ENCODE peak calls at places on chromosomes 13 and 19, in eight cellular contexts. One of them, this sample, is unnamed.

GRCh38 chr13:83265279-83265678 is 617.0 kb downstream of the SLITRK1 start:
- DNase-seq in IMR-90: no peak
- DNase-seq in colonic mucosa: no peak
- DNase-seq in breast epithelium: no peak
- DNase-seq in pancreas: no peak
- DNase-seq in heart left ventricle: no peak
- DNase-seq in naive thymus-derived CD4-positive, alpha-beta T cell: no peak
- DNase-seq in Peyer's patch: no peak
- DNase-seq in this sample: no peak

GRCh38 chr13:100625447-100625846 is 36.9 kb upstream of the GGACT start:
- DNase-seq in IMR-90: no peak
- DNase-seq in colonic mucosa: no peak
- DNase-seq in breast epithelium: no peak
- DNase-seq in pancreas: no peak
- DNase-seq in heart left ventricle: no peak
- DNase-seq in naive thymus-derived CD4-positive, alpha-beta T cell: no peak
- DNase-seq in Peyer's patch: no peak
- DNase-seq in this sample: no peak

GRCh38 chr19:7883796-7884570 is 4.3 kb upstream of the LRRC8E start:
- DNase-seq in IMR-90: peak; percentile 33
- DNase-seq in colonic mucosa: no peak
- DNase-seq in breast epithelium: no peak
- DNase-seq in pancreas: no peak
- DNase-seq in heart left ventricle: no peak
- DNase-seq in naive thymus-derived CD4-positive, alpha-beta T cell: no peak
- DNase-seq in Peyer's patch: no peak
- DNase-seq in this sample: no peak

GRCh38 chr19:6481541-6482342 is at the start of gene DENND1C:
- DNase-seq in IMR-90: no peak
- DNase-seq in colonic mucosa: no peak
- DNase-seq in breast epithelium: no peak
- DNase-seq in pancreas: no peak
- DNase-seq in heart left ventricle: peak; percentile 41
- DNase-seq in naive thymus-derived CD4-positive, alpha-beta T cell: peak; percentile 67
- DNase-seq in Peyer's patch: peak; percentile 85
- DNase-seq in this sample: peak; percentile 27

GRCh38 chr19:1105217-1105872 is 1.6 kb downstream of the GPX4 start:
- DNase-seq in IMR-90: peak; percentile 35
- DNase-seq in colonic mucosa: peak; percentile 54
- DNase-seq in breast epithelium: no peak
- DNase-seq in pancreas: peak; percentile 62
- DNase-seq in heart left ventricle: no peak
- DNase-seq in naive thymus-derived CD4-positive, alpha-beta T cell: no peak
- DNase-seq in Peyer's patch: no peak
- DNase-seq in this sample: no peak

GRCh38 chr13:34545461-34545860 is 396.6 kb upstream of the NBEA start:
- DNase-seq in IMR-90: no peak
- DNase-seq in colonic mucosa: no peak
- DNase-seq in breast epithelium: no peak
- DNase-seq in pancreas: no peak
- DNase-seq in heart left ventricle: no peak
- DNase-seq in naive thymus-derived CD4-positive, alpha-beta T cell: no peak
- DNase-seq in Peyer's patch: no peak
- DNase-seq in this sample: no peak

GRCh38 chr13:104140557-104140956 is 1074.3 kb upstream of the SLC10A2 start:
- DNase-seq in IMR-90: no peak
- DNase-seq in colonic mucosa: no peak
- DNase-seq in breast epithelium: no peak
- DNase-seq in pancreas: no peak
- DNase-seq in heart left ventricle: no peak
- DNase-seq in naive thymus-derived CD4-positive, alpha-beta T cell: no peak
- DNase-seq in Peyer's patch: no peak
- DNase-seq in this sample: no peak

GRCh38 chr19:1154731-1155351 is 19.2 kb downstream of the SBNO2 start:
- DNase-seq in IMR-90: peak; percentile 86
- DNase-seq in colonic mucosa: peak; percentile 82
- DNase-seq in breast epithelium: peak; percentile 84
- DNase-seq in pancreas: peak; percentile 66
- DNase-seq in heart left ventricle: peak; percentile 90
- DNase-seq in naive thymus-derived CD4-positive, alpha-beta T cell: no peak
- DNase-seq in Peyer's patch: peak; percentile 34
- DNase-seq in this sample: no peak

GRCh38 chr19:11868188-11868587 is 19.4 kb upstream of the ZNF69 start:
- DNase-seq in IMR-90: no peak
- DNase-seq in colonic mucosa: no peak
- DNase-seq in breast epithelium: no peak
- DNase-seq in pancreas: no peak
- DNase-seq in heart left ventricle: no peak
- DNase-seq in naive thymus-derived CD4-positive, alpha-beta T cell: no peak
- DNase-seq in Peyer's patch: no peak
- DNase-seq in this sample: no peak

GRCh38 chr19:6916952-6917351 is 29.6 kb downstream of the ADGRE1 start:
- DNase-seq in IMR-90: no peak
- DNase-seq in colonic mucosa: no peak
- DNase-seq in breast epithelium: no peak
- DNase-seq in pancreas: no peak
- DNase-seq in heart left ventricle: no peak
- DNase-seq in naive thymus-derived CD4-positive, alpha-beta T cell: no peak
- DNase-seq in Peyer's patch: no peak
- DNase-seq in this sample: no peak

GRCh38 chr13:79812070-79812850 is 331.3 kb downstream of the NDFIP2 start:
- DNase-seq in IMR-90: no peak
- DNase-seq in colonic mucosa: no peak
- DNase-seq in breast epithelium: no peak
- DNase-seq in pancreas: no peak
- DNase-seq in heart left ventricle: no peak
- DNase-seq in naive thymus-derived CD4-positive, alpha-beta T cell: no peak
- DNase-seq in Peyer's patch: no peak
- DNase-seq in this sample: no peak
- H3K27ac ChIP-seq in IMR-90: no peak overlapping the region
- H3K27ac ChIP-seq in colonic mucosa: no peak overlapping the region
- H3K27ac ChIP-seq in breast epithelium: no peak overlapping the region
- H3K27ac ChIP-seq in pancreas: no peak overlapping the region
- H3K27ac ChIP-seq in heart left ventricle: peak overlapping the region; percentile 63
- H3K27ac ChIP-seq in naive thymus-derived CD4-positive, alpha-beta T cell: no peak overlapping the region
- H3K27ac ChIP-seq in Peyer's patch: no peak overlapping the region
- H3K27ac ChIP-seq in this sample: no peak overlapping the region

GRCh38 chr13:111115051-111115840 is at the start of gene ARHGEF7:
- DNase-seq in IMR-90: no peak
- DNase-seq in colonic mucosa: no peak
- DNase-seq in breast epithelium: no peak
- DNase-seq in pancreas: no peak
- DNase-seq in heart left ventricle: no peak
- DNase-seq in naive thymus-derived CD4-positive, alpha-beta T cell: peak; percentile 16
- DNase-seq in Peyer's patch: no peak
- DNase-seq in this sample: no peak
- H3K27ac ChIP-seq in IMR-90: peak within 1 kb of the TSS; percentile 27
- H3K27ac ChIP-seq in colonic mucosa: no peak within 1 kb of the TSS
- H3K27ac ChIP-seq in breast epithelium: peak within 1 kb of the TSS; percentile 71
- H3K27ac ChIP-seq in pancreas: no peak within 1 kb of the TSS
- H3K27ac ChIP-seq in heart left ventricle: peak within 1 kb of the TSS; percentile 67
- H3K27ac ChIP-seq in naive thymus-derived CD4-positive, alpha-beta T cell: no peak within 1 kb of the TSS
- H3K27ac ChIP-seq in Peyer's patch: peak within 1 kb of the TSS; percentile 25
- H3K27ac ChIP-seq in this sample: peak within 1 kb of the TSS; percentile 58

GRCh38 chr19:3801412-3802096 is 15.4 kb upstream of the MATK start:
- DNase-seq in IMR-90: no peak
- DNase-seq in colonic mucosa: peak; percentile 26
- DNase-seq in breast epithelium: peak; percentile 36
- DNase-seq in pancreas: no peak
- DNase-seq in heart left ventricle: peak; percentile 55
- DNase-seq in naive thymus-derived CD4-positive, alpha-beta T cell: peak; percentile 62
- DNase-seq in Peyer's patch: peak; percentile 59
- DNase-seq in this sample: no peak
- H3K27ac ChIP-seq in IMR-90: no peak overlapping the region
- H3K27ac ChIP-seq in colonic mucosa: no peak overlapping the region
- H3K27ac ChIP-seq in breast epithelium: no peak overlapping the region
- H3K27ac ChIP-seq in pancreas: no peak overlapping the region
- H3K27ac ChIP-seq in heart left ventricle: no peak overlapping the region
- H3K27ac ChIP-seq in naive thymus-derived CD4-positive, alpha-beta T cell: no peak overlapping the region
- H3K27ac ChIP-seq in Peyer's patch: no peak overlapping the region
- H3K27ac ChIP-seq in this sample: peak overlapping the region; percentile 56

GRCh38 chr13:44447783-44448182 is 74.2 kb downstream of the SERP2 start:
- DNase-seq in IMR-90: no peak
- DNase-seq in colonic mucosa: no peak
- DNase-seq in breast epithelium: no peak
- DNase-seq in pancreas: no peak
- DNase-seq in heart left ventricle: no peak
- DNase-seq in naive thymus-derived CD4-positive, alpha-beta T cell: no peak
- DNase-seq in Peyer's patch: no peak
- DNase-seq in this sample: no peak

GRCh38 chr13:44449999-44450821 is 76.6 kb downstream of the SERP2 start:
- DNase-seq in IMR-90: no peak
- DNase-seq in colonic mucosa: no peak
- DNase-seq in breast epithelium: no peak
- DNase-seq in pancreas: no peak
- DNase-seq in heart left ventricle: no peak
- DNase-seq in naive thymus-derived CD4-positive, alpha-beta T cell: no peak
- DNase-seq in Peyer's patch: no peak
- DNase-seq in this sample: no peak

GRCh38 chr13:44451109-44451508 is 77.5 kb downstream of the SERP2 start:
- DNase-seq in IMR-90: peak; percentile 27
- DNase-seq in colonic mucosa: no peak
- DNase-seq in breast epithelium: no peak
- DNase-seq in pancreas: no peak
- DNase-seq in heart left ventricle: no peak
- DNase-seq in naive thymus-derived CD4-positive, alpha-beta T cell: no peak
- DNase-seq in Peyer's patch: no peak
- DNase-seq in this sample: peak; percentile 61

GRCh38 chr13:44448875-44449274 is 75.3 kb downstream of the SERP2 start:
- DNase-seq in IMR-90: no peak
- DNase-seq in colonic mucosa: no peak
- DNase-seq in breast epithelium: no peak
- DNase-seq in pancreas: no peak
- DNase-seq in heart left ventricle: no peak
- DNase-seq in naive thymus-derived CD4-positive, alpha-beta T cell: no peak
- DNase-seq in Peyer's patch: no peak
- DNase-seq in this sample: no peak

DNA sequence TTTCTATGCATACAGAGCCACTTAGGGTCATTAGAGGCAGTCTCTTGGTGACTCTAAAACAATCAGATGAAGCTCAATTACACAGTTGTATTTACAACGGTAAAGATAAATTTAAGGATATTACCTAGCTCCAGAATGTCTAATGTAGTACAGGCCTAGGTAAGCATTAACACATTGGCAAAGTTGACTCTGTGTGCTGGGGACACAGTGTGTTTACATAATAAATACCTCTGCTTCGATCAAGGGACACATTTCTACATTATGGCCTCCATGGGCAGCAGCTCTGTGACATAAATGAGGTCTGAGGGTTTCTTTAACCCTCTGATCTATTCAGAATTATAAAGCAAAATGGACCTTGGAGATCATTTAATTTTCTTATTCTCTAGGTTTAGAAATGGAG is 74.7 kb downstream of the SERP2 start:
- DNase-seq in IMR-90: no peak
- DNase-seq in colonic mucosa: no peak
- DNase-seq in breast epithelium: no peak
- DNase-seq in pancreas: no peak
- DNase-seq in heart left ventricle: no peak
- DNase-seq in naive thymus-derived CD4-positive, alpha-beta T cell: no peak
- DNase-seq in Peyer's patch: no peak
- DNase-seq in this sample: no peak
- H3K27ac ChIP-seq in IMR-90: no peak overlapping the region
- H3K27ac ChIP-seq in colonic mucosa: no peak overlapping the region
- H3K27ac ChIP-seq in breast epithelium: no peak overlapping the region
- H3K27ac ChIP-seq in pancreas: no peak overlapping the region
- H3K27ac ChIP-seq in heart left ventricle: no peak overlapping the region
- H3K27ac ChIP-seq in naive thymus-derived CD4-positive, alpha-beta T cell: no peak overlapping the region
- H3K27ac ChIP-seq in Peyer's patch: no peak overlapping the region
- H3K27ac ChIP-seq in this sample: peak overlapping the region; percentile 52

GRCh38 chr13:41111454-41111853 is 21.1 kb downstream of the KBTBD6 start:
- DNase-seq in IMR-90: peak; percentile 52
- DNase-seq in colonic mucosa: no peak
- DNase-seq in breast epithelium: no peak
- DNase-seq in pancreas: no peak
- DNase-seq in heart left ventricle: no peak
- DNase-seq in naive thymus-derived CD4-positive, alpha-beta T cell: no peak
- DNase-seq in Peyer's patch: no peak
- DNase-seq in this sample: no peak
- H3K27ac ChIP-seq in IMR-90: no peak overlapping the region
- H3K27ac ChIP-seq in colonic mucosa: no peak overlapping the region
- H3K27ac ChIP-seq in breast epithelium: no peak overlapping the region
- H3K27ac ChIP-seq in pancreas: no peak overlapping the region
- H3K27ac ChIP-seq in heart left ventricle: no peak overlapping the region
- H3K27ac ChIP-seq in naive thymus-derived CD4-positive, alpha-beta T cell: no peak overlapping the region
- H3K27ac ChIP-seq in Peyer's patch: no peak overlapping the region
- H3K27ac ChIP-seq in this sample: no peak overlapping the region

GRCh38 chr13:113239986-113240385 is 30.6 kb downstream of the CUL4A start:
- DNase-seq in IMR-90: no peak
- DNase-seq in colonic mucosa: no peak
- DNase-seq in breast epithelium: no peak
- DNase-seq in pancreas: no peak
- DNase-seq in heart left ventricle: no peak
- DNase-seq in naive thymus-derived CD4-positive, alpha-beta T cell: no peak
- DNase-seq in Peyer's patch: no peak
- DNase-seq in this sample: no peak
- H3K27ac ChIP-seq in IMR-90: no peak overlapping the region
- H3K27ac ChIP-seq in colonic mucosa: no peak overlapping the region
- H3K27ac ChIP-seq in breast epithelium: no peak overlapping the region
- H3K27ac ChIP-seq in pancreas: no peak overlapping the region
- H3K27ac ChIP-seq in heart left ventricle: no peak overlapping the region
- H3K27ac ChIP-seq in naive thymus-derived CD4-positive, alpha-beta T cell: no peak overlapping the region
- H3K27ac ChIP-seq in Peyer's patch: no peak overlapping the region
- H3K27ac ChIP-seq in this sample: no peak overlapping the region

GRCh38 chr19:10517760-10518443 is 655 bp upstream of the S1PR5 start:
- DNase-seq in IMR-90: peak; percentile 15
- DNase-seq in colonic mucosa: no peak
- DNase-seq in breast epithelium: peak; percentile 27
- DNase-seq in pancreas: peak; percentile 57
- DNase-seq in heart left ventricle: no peak
- DNase-seq in naive thymus-derived CD4-positive, alpha-beta T cell: no peak
- DNase-seq in Peyer's patch: no peak
- DNase-seq in this sample: no peak
- H3K27ac ChIP-seq in IMR-90: no peak overlapping the region
- H3K27ac ChIP-seq in colonic mucosa: no peak overlapping the region
- H3K27ac ChIP-seq in breast epithelium: peak overlapping the region; percentile 25
- H3K27ac ChIP-seq in pancreas: peak overlapping the region; percentile 5
- H3K27ac ChIP-seq in heart left ventricle: peak overlapping the region; percentile 44
- H3K27ac ChIP-seq in naive thymus-derived CD4-positive, alpha-beta T cell: no peak overlapping the region
- H3K27ac ChIP-seq in Peyer's patch: no peak overlapping the region
- H3K27ac ChIP-seq in this sample: peak overlapping the region; percentile 99